ENCODE peak calls at places on chromosomes 2 and 18, in four cellular contexts. One of them, this sample, is unnamed.

GRCh38 chr2:231371430-231372054 is 24.0 kb upstream of the B3GNT7 start:
- DNase-seq in WERI-Rb-1: no peak
- DNase-seq in astrocyte of the spinal cord: no peak
- DNase-seq in keratinocyte: no peak
- DNase-seq in this sample: no peak

GRCh38 chr2:219631925-219632757 is 4.7 kb downstream of the SLC4A3 start:
- DNase-seq in WERI-Rb-1: no peak
- DNase-seq in astrocyte of the spinal cord: no peak
- DNase-seq in keratinocyte: no peak
- DNase-seq in this sample: no peak

GRCh38 chr18:43571078-43571689 is 293.9 kb upstream of the SYT4 start:
- DNase-seq in astrocyte of the spinal cord: peak; percentile 72
- DNase-seq in keratinocyte: no peak
- DNase-seq in WERI-Rb-1: peak; percentile 23
- DNase-seq in this sample: peak; percentile 9

GRCh38 chr2:38098351-38099095 is 22.6 kb upstream of the CYP1B1 start:
- DNase-seq in astrocyte of the spinal cord: no peak
- DNase-seq in WERI-Rb-1: no peak
- DNase-seq in keratinocyte: no peak
- DNase-seq in this sample: no peak

GRCh38 chr2:148667114-148667513 is 22.6 kb downstream of the EPC2 start:
- DNase-seq in keratinocyte: no peak
- DNase-seq in astrocyte of the spinal cord: no peak
- DNase-seq in WERI-Rb-1: no peak
- DNase-seq in this sample: no peak

GRCh38 chr18:34709631-34710429 is at the start of gene DTNA:
- DNase-seq in astrocyte of the spinal cord: peak; percentile 96
- DNase-seq in keratinocyte: no peak
- DNase-seq in WERI-Rb-1: no peak
- DNase-seq in this sample: peak; percentile 98

GRCh38 chr2:3176869-3177255 is 200.8 kb downstream of the EIPR1 start:
- DNase-seq in astrocyte of the spinal cord: no peak
- DNase-seq in WERI-Rb-1: no peak
- DNase-seq in keratinocyte: no peak
- DNase-seq in this sample: no peak

GRCh38 chr2:19474128-19474527 is 115.7 kb upstream of the OSR1 start:
- DNase-seq in WERI-Rb-1: no peak
- DNase-seq in keratinocyte: no peak
- DNase-seq in astrocyte of the spinal cord: peak; percentile 80
- DNase-seq in this sample: peak; percentile 74

GRCh38 chr2:237474511-237474911 is 12.5 kb upstream of the MLPH start:
- DNase-seq in keratinocyte: no peak
- DNase-seq in WERI-Rb-1: no peak
- DNase-seq in astrocyte of the spinal cord: peak; percentile 68
- DNase-seq in this sample: no peak

GRCh38 chr2:22634167-22634566 is 750.8 kb upstream of the KLHL29 start:
- DNase-seq in WERI-Rb-1: no peak
- DNase-seq in astrocyte of the spinal cord: no peak
- DNase-seq in keratinocyte: no peak
- DNase-seq in this sample: no peak

GRCh38 chr18:11826836-11827235 is 24.4 kb upstream of the CHMP1B start:
- DNase-seq in astrocyte of the spinal cord: no peak
- DNase-seq in WERI-Rb-1: no peak
- DNase-seq in keratinocyte: no peak
- DNase-seq in this sample: no peak

GRCh38 chr2:127622561-127623387 is 23.2 kb upstream of the GPR17 start:
- DNase-seq in keratinocyte: no peak
- DNase-seq in astrocyte of the spinal cord: no peak
- DNase-seq in WERI-Rb-1: no peak
- DNase-seq in this sample: no peak

GRCh38 chr2:26577442-26578433 is 63.4 kb downstream of the CIB4 start:
- DNase-seq in WERI-Rb-1: peak; percentile 81
- DNase-seq in astrocyte of the spinal cord: peak; percentile 39
- DNase-seq in keratinocyte: no peak
- DNase-seq in this sample: peak; percentile 49

GRCh38 chr2:240213476-240214391 is 73.3 kb upstream of the OTOS start:
- DNase-seq in keratinocyte: no peak
- DNase-seq in WERI-Rb-1: peak; percentile 2
- DNase-seq in astrocyte of the spinal cord: no peak
- DNase-seq in this sample: no peak

GRCh38 chr2:232860593-232861241 is 9.3 kb upstream of the SNORC start:
- DNase-seq in WERI-Rb-1: no peak
- DNase-seq in astrocyte of the spinal cord: peak; percentile 16
- DNase-seq in keratinocyte: no peak
- DNase-seq in this sample: no peak

GRCh38 chr2:36912692-36913091 is 53.6 kb downstream of the STRN start:
- DNase-seq in WERI-Rb-1: no peak
- DNase-seq in keratinocyte: no peak
- DNase-seq in astrocyte of the spinal cord: peak; percentile 29
- DNase-seq in this sample: peak; percentile 35

GRCh38 chr2:47008381-47009280 is 93.0 kb upstream of the MCFD2 start:
- DNase-seq in keratinocyte: no peak
- DNase-seq in WERI-Rb-1: peak; percentile 90
- DNase-seq in astrocyte of the spinal cord: peak; percentile 79
- DNase-seq in this sample: peak; percentile 75

GRCh38 chr2:99880148-99880983 is 262.0 kb downstream of the AFF3 start:
- DNase-seq in keratinocyte: no peak
- DNase-seq in astrocyte of the spinal cord: peak; percentile 91
- DNase-seq in WERI-Rb-1: peak; percentile 57
- DNase-seq in this sample: peak; percentile 52

GRCh38 chr18:46555724-46556123 is 101.3 kb downstream of the LOXHD1 start:
- DNase-seq in astrocyte of the spinal cord: no peak
- DNase-seq in WERI-Rb-1: peak; percentile 82
- DNase-seq in keratinocyte: no peak
- DNase-seq in this sample: no peak

GRCh38 chr2:86525421-86526340 is 37.6 kb downstream of the CHMP3 start:
- DNase-seq in astrocyte of the spinal cord: no peak
- DNase-seq in WERI-Rb-1: no peak
- DNase-seq in keratinocyte: no peak
- DNase-seq in this sample: no peak

GRCh38 chr2:26144953-26145680 is 27.8 kb upstream of the GAREM2 start:
- DNase-seq in WERI-Rb-1: peak; percentile 80
- DNase-seq in keratinocyte: no peak
- DNase-seq in astrocyte of the spinal cord: peak; percentile 64
- DNase-seq in this sample: peak; percentile 24

GRCh38 chr18:69968073-69968472 is 20.4 kb upstream of the CD226 start:
- DNase-seq in keratinocyte: no peak
- DNase-seq in WERI-Rb-1: no peak
- DNase-seq in astrocyte of the spinal cord: no peak
- DNase-seq in this sample: no peak

GRCh38 chr2:59276917-59277316 is 1035.8 kb upstream of the FANCL start:
- DNase-seq in keratinocyte: no peak
- DNase-seq in WERI-Rb-1: no peak
- DNase-seq in astrocyte of the spinal cord: no peak
- DNase-seq in this sample: no peak

GRCh38 chr2:25936889-25937545 is 45.3 kb downstream of the KIF3C start:
- DNase-seq in astrocyte of the spinal cord: peak; percentile 39
- DNase-seq in WERI-Rb-1: no peak
- DNase-seq in keratinocyte: no peak
- DNase-seq in this sample: no peak

GRCh38 chr2:239150125-239151011 is 250.5 kb downstream of the HDAC4 start:
- DNase-seq in keratinocyte: no peak
- DNase-seq in WERI-Rb-1: no peak
- DNase-seq in astrocyte of the spinal cord: no peak
- DNase-seq in this sample: no peak

GRCh38 chr2:102736174-102736606 is 25.6 kb upstream of the TMEM182 start:
- DNase-seq in WERI-Rb-1: peak; percentile 21
- DNase-seq in keratinocyte: no peak
- DNase-seq in astrocyte of the spinal cord: peak; percentile 42
- DNase-seq in this sample: peak; percentile 48

GRCh38 chr18:49611316-49611715 is 49.5 kb downstream of the LIPG start:
- DNase-seq in WERI-Rb-1: no peak
- DNase-seq in astrocyte of the spinal cord: no peak
- DNase-seq in keratinocyte: no peak
- DNase-seq in this sample: no peak

GRCh38 chr18:48295586-48296311 is 113.4 kb downstream of the ZBTB7C start:
- DNase-seq in astrocyte of the spinal cord: no peak
- DNase-seq in keratinocyte: no peak
- DNase-seq in WERI-Rb-1: peak; percentile 65
- DNase-seq in this sample: no peak
- TF ChIP-seq CTCF in astrocyte of the spinal cord: peak; percentile 52
- TF ChIP-seq CTCF in keratinocyte: peak; percentile 56
- TF ChIP-seq CTCF in WERI-Rb-1: peak; percentile 85
- TF ChIP-seq CTCF in this sample: peak; percentile 8

GRCh38 chr2:65320042-65320711 is 92.5 kb downstream of the ACTR2 start:
- DNase-seq in astrocyte of the spinal cord: peak; percentile 92
- DNase-seq in WERI-Rb-1: no peak
- DNase-seq in keratinocyte: peak; percentile 84
- DNase-seq in this sample: peak; percentile 87
- TF ChIP-seq CTCF in astrocyte of the spinal cord: peak; percentile 63
- TF ChIP-seq CTCF in WERI-Rb-1: peak; percentile 51
- TF ChIP-seq CTCF in keratinocyte: peak; percentile 72
- TF ChIP-seq CTCF in this sample: peak; percentile 64

GRCh38 chr2:44805391-44805790 is 136.1 kb upstream of the SIX3 start:
- DNase-seq in astrocyte of the spinal cord: no peak
- DNase-seq in WERI-Rb-1: no peak
- DNase-seq in keratinocyte: no peak
- DNase-seq in this sample: no peak

GRCh38 chr2:44810892-44811530 is 130.5 kb upstream of the SIX3 start:
- DNase-seq in keratinocyte: no peak
- DNase-seq in WERI-Rb-1: no peak
- DNase-seq in astrocyte of the spinal cord: no peak
- DNase-seq in this sample: no peak

GRCh38 chr2:44805836-44806235 is 135.7 kb upstream of the SIX3 start:
- DNase-seq in WERI-Rb-1: no peak
- DNase-seq in keratinocyte: no peak
- DNase-seq in astrocyte of the spinal cord: no peak
- DNase-seq in this sample: no peak

GRCh38 chr2:44804406-44805235 is 136.9 kb upstream of the SIX3 start:
- DNase-seq in astrocyte of the spinal cord: no peak
- DNase-seq in WERI-Rb-1: no peak
- DNase-seq in keratinocyte: no peak
- DNase-seq in this sample: no peak

GRCh38 chr2:44807344-44808025 is 134.0 kb upstream of the SIX3 start:
- DNase-seq in astrocyte of the spinal cord: peak; percentile 3
- DNase-seq in WERI-Rb-1: peak; percentile 6
- DNase-seq in keratinocyte: no peak
- DNase-seq in this sample: no peak
- TF ChIP-seq CTCF in astrocyte of the spinal cord: no peak
- TF ChIP-seq CTCF in WERI-Rb-1: no peak
- TF ChIP-seq CTCF in keratinocyte: no peak
- TF ChIP-seq CTCF in this sample: no peak

GRCh38 chr2:171566099-171566498 is 43.8 kb downstream of the CYBRD1 start:
- DNase-seq in WERI-Rb-1: no peak
- DNase-seq in astrocyte of the spinal cord: no peak
- DNase-seq in keratinocyte: no peak
- DNase-seq in this sample: no peak

GRCh38 chr2:171564463-171564862 is 42.2 kb downstream of the CYBRD1 start:
- DNase-seq in astrocyte of the spinal cord: no peak
- DNase-seq in keratinocyte: no peak
- DNase-seq in WERI-Rb-1: no peak
- DNase-seq in this sample: no peak

GRCh38 chr2:171571721-171572120 is 49.4 kb downstream of the CYBRD1 start:
- DNase-seq in astrocyte of the spinal cord: no peak
- DNase-seq in keratinocyte: no peak
- DNase-seq in WERI-Rb-1: no peak
- DNase-seq in this sample: no peak

GRCh38 chr2:171566753-171567152 is 44.5 kb downstream of the CYBRD1 start:
- DNase-seq in WERI-Rb-1: no peak
- DNase-seq in astrocyte of the spinal cord: no peak
- DNase-seq in keratinocyte: no peak
- DNase-seq in this sample: no peak

GRCh38 chr2:171568085-171568484 is 45.8 kb downstream of the CYBRD1 start:
- DNase-seq in astrocyte of the spinal cord: no peak
- DNase-seq in WERI-Rb-1: no peak
- DNase-seq in keratinocyte: no peak
- DNase-seq in this sample: no peak
- TF ChIP-seq CTCF in astrocyte of the spinal cord: peak; percentile 15
- TF ChIP-seq CTCF in WERI-Rb-1: no peak
- TF ChIP-seq CTCF in keratinocyte: no peak
- TF ChIP-seq CTCF in this sample: no peak

DNA sequence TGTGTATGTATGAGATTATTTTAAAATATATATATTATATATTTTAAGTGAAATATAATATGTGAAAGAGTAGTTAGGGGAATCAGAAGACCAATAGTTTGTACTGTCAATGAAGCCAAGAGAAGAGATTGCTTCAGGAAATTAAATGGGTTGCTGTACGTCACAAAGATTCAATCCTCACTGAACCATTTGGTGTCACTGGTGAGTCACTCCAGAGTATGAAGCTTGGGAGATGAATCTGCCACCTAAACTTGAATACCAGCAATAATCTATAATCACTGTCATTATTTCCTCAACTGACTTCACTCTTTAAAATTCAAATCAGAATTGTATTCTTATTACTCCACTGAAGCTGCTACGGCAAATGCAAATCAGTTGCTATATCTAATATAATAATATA is 41.9 kb upstream of the SCN9A start:
- DNase-seq in astrocyte of the spinal cord: peak; percentile 54
- DNase-seq in keratinocyte: no peak
- DNase-seq in WERI-Rb-1: peak; percentile 19
- DNase-seq in this sample: peak; percentile 79
- TF ChIP-seq CTCF in astrocyte of the spinal cord: peak; percentile 19
- TF ChIP-seq CTCF in keratinocyte: peak; percentile 34
- TF ChIP-seq CTCF in WERI-Rb-1: peak; percentile 50
- TF ChIP-seq CTCF in this sample: no peak

DNA sequence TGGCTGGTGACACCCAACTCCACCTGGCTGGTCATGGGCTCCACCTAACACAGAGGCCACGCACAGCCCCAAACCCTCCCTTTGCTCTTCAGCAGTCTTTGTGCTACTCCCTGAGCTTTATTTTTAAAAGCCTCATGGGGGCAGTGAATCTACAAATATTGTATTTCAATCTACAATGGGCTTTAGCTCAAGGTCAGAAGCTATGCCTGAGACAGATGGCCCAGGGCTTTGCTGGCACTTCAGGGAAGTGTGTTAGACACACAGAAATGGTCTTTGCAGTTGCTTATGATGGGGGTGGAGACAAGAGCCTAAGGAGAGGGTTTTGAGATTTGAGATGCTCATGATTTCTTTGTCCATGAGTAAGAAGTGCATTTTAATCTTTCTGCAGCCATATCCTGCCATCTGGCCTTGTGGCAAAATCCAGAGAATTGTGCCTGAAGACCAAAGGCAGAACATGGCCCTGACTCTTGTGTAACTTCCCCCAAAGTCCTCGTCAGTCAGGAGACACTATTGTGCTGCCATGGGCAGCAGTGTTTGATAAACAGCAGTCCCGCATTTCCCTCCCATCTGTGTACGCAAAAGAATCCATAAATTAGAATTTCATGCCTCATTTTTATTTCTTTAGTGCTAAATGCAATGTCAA is 92.6 kb downstream of the VAPA start:
- DNase-seq in WERI-Rb-1: peak; percentile 90
- DNase-seq in astrocyte of the spinal cord: peak; percentile 34
- DNase-seq in keratinocyte: no peak
- DNase-seq in this sample: peak; percentile 58
- TF ChIP-seq CTCF in WERI-Rb-1: peak; percentile 19
- TF ChIP-seq CTCF in astrocyte of the spinal cord: peak; percentile 25
- TF ChIP-seq CTCF in keratinocyte: peak; percentile 13
- TF ChIP-seq CTCF in this sample: peak; percentile 20

This sample was measured in foreskin fibroblast.